ENCODE peak calls at places on chromosomes 1 and 21, in eight cellular contexts. I, U, K, W, J, A, Q and S are unnamed samples.

GRCh38 chr1:45373573-45373972 is 33.3 kb upstream of the MUTYH start:
- DNase-seq in I (no peak), U (no peak), K (no peak), W (no peak), J (no peak), A (no peak), Q (no peak), S (no peak)

GRCh38 chr1:222457084-222457483 is 90.8 kb downstream of the HHIPL2 start:
- DNase-seq in I (no peak), U (no peak), K (no peak), W (no peak), J (no peak), A (no peak), Q (no peak), S (no peak)

GRCh38 chr1:87370519-87370918 is 41.8 kb downstream of the LMO4 start:
- DNase-seq in I (no peak), U (no peak), K (no peak), W (no peak), J (no peak), A (no peak), Q (no peak), S (no peak)

GRCh38 chr1:204438628-204439027 is 27.0 kb upstream of the PPP1R15B start:
- DNase-seq in I (no peak), U (peak), K (peak), W (no peak), J (no peak), A (no peak), Q (no peak), S (no peak)

GRCh38 chr1:95583811-95584210 is 349.8 kb downstream of the RWDD3 start:
- DNase-seq in I (peak), U (no peak), K (no peak), W (no peak), J (no peak), A (no peak), Q (no peak), S (no peak)

GRCh38 chr1:22048351-22049192 is 3.9 kb upstream of the CDC42 start:
- DNase-seq in I (no peak), U (no peak), K (peak), W (no peak), J (no peak), A (no peak), Q (peak), S (no peak)

GRCh38 chr1:39694026-39694425 is 2.8 kb upstream of the HPCAL4 start:
- DNase-seq in I (no peak), U (no peak), K (peak), W (no peak), J (no peak), A (no peak), Q (no peak), S (no peak)

GRCh38 chr1:27637052-27637451 is 2.1 kb upstream of the FGR start:
- DNase-seq in I (no peak), U (peak), K (no peak), W (no peak), J (no peak), A (no peak), Q (peak), S (no peak)

GRCh38 chr21:38897532-38898421 is 92.0 kb downstream of the ETS2 start:
- DNase-seq in I (peak), U (no peak), K (no peak), W (no peak), J (no peak), A (no peak), Q (no peak), S (no peak)

GRCh38 chr1:17122449-17123194 is 3.4 kb upstream of the PADI2 start:
- DNase-seq in I (peak), U (peak), K (no peak), W (no peak), J (no peak), A (no peak), Q (no peak), S (peak)

GRCh38 chr1:156291226-156292061 is 4.0 kb downstream of the GLMP start:
- DNase-seq in I (no peak), U (no peak), K (peak), W (peak), J (no peak), A (no peak), Q (peak), S (peak)

GRCh38 chr1:228087771-228088251 is 5.3 kb downstream of the ARF1 start:
- DNase-seq in I (no peak), U (peak), K (no peak), W (no peak), J (no peak), A (no peak), Q (no peak), S (peak)

GRCh38 chr1:160956966-160957365 is 2.4 kb upstream of the ITLN2 start:
- DNase-seq in I (no peak), U (no peak), K (peak), W (no peak), J (no peak), A (no peak), Q (no peak), S (no peak)

GRCh38 chr1:181396171-181396670 is 87.1 kb upstream of the CACNA1E start:
- DNase-seq in I (no peak), U (no peak), K (no peak), W (no peak), J (peak), A (no peak), Q (peak), S (no peak)

GRCh38 chr1:54442185-54442584 is 36.0 kb upstream of the SSBP3 start:
- DNase-seq in I (no peak), U (no peak), K (no peak), W (no peak), J (no peak), A (no peak), Q (no peak), S (no peak)

GRCh38 chr1:187876775-187877174 is 1048.0 kb downstream of the PLA2G4A start:
- DNase-seq in I (peak), U (no peak), K (no peak), W (no peak), J (no peak), A (no peak), Q (no peak), S (no peak)

GRCh38 chr21:46158666-46159300 is 3.4 kb upstream of the FTCD start:
- DNase-seq in I (no peak), U (no peak), K (peak), W (no peak), J (no peak), A (no peak), Q (no peak), S (no peak)

GRCh38 chr1:16139473-16139962 is 16.4 kb downstream of the EPHA2 start:
- DNase-seq in I (no peak), U (peak), K (no peak), W (no peak), J (no peak), A (no peak), Q (no peak), S (no peak)

GRCh38 chr1:41341756-41342562 is 19.3 kb upstream of the FOXO6 start:
- DNase-seq in I (peak), U (peak), K (peak), W (no peak), J (no peak), A (no peak), Q (no peak), S (peak)

GRCh38 chr1:178192686-178193085 is 98.8 kb downstream of the RASAL2 start:
- DNase-seq in I (no peak), U (peak), K (peak), W (no peak), J (no peak), A (no peak), Q (no peak), S (peak)

GRCh38 chr21:45299026-45299863 is 11.6 kb upstream of the POFUT2 start:
- DNase-seq in I (no peak), U (no peak), K (peak), W (no peak), J (no peak), A (no peak), Q (no peak), S (no peak)

GRCh38 chr1:112298558-112298957 is 97.5 kb upstream of the CTTNBP2NL start:
- DNase-seq in I (peak), U (peak), K (peak), W (peak), J (peak), A (no peak), Q (peak), S (peak)

GRCh38 chr1:11886986-11887665 is 28.4 kb upstream of the NPPB start:
- DNase-seq in I (no peak), U (no peak), K (no peak), W (no peak), J (no peak), A (no peak), Q (no peak), S (no peak)

GRCh38 chr1:178258521-178258920 is 164.6 kb downstream of the RASAL2 start:
- DNase-seq in I (no peak), U (no peak), K (no peak), W (no peak), J (no peak), A (no peak), Q (no peak), S (no peak)

GRCh38 chr1:154808261-154808908 is 61.7 kb downstream of the KCNN3 start:
- DNase-seq in I (no peak), U (no peak), K (peak), W (no peak), J (no peak), A (no peak), Q (no peak), S (no peak)

GRCh38 chr1:201902198-201902597 is 13.5 kb downstream of the SHISA4 start:
- DNase-seq in I (no peak), U (no peak), K (no peak), W (no peak), J (no peak), A (no peak), Q (no peak), S (no peak)

GRCh38 chr1:35807614-35808375 is at the start of gene AGO4:
- DNase-seq in I (peak), U (peak), K (peak), W (peak), J (no peak), A (peak), Q (peak), S (no peak)

GRCh38 chr1:150168960-150169565 is 19.3 kb downstream of the PLEKHO1 start:
- DNase-seq in I (peak), U (peak), K (peak), W (no peak), J (peak), A (no peak), Q (peak), S (no peak)

GRCh38 chr21:46188226-46189212 is 4.3 kb upstream of the SPATC1L start:
- DNase-seq in I (peak), U (peak), K (peak), W (no peak), J (no peak), A (no peak), Q (no peak), S (peak)

GRCh38 chr1:36231191-36231590 is 6.9 kb downstream of the THRAP3 start:
- DNase-seq in I (no peak), U (no peak), K (no peak), W (no peak), J (no peak), A (no peak), Q (no peak), S (no peak)

GRCh38 chr1:24635195-24635843 is 7.8 kb upstream of the SRRM1 start:
- DNase-seq in I (peak), U (peak), K (no peak), W (peak), J (no peak), A (no peak), Q (no peak), S (peak)

GRCh38 chr1:118291686-118292085 is 106.7 kb upstream of the SPAG17 start:
- DNase-seq in I (no peak), U (no peak), K (no peak), W (no peak), J (no peak), A (no peak), Q (no peak), S (no peak)

GRCh38 chr1:156140879-156141707 is 12.3 kb upstream of the SEMA4A start:
- DNase-seq in I (peak), U (peak), K (no peak), W (no peak), J (no peak), A (no peak), Q (peak), S (no peak)

GRCh38 chr1:172400073-172400737 is 20.3 kb upstream of the C1orf105 start:
- DNase-seq in I (no peak), U (no peak), K (no peak), W (no peak), J (no peak), A (no peak), Q (no peak), S (no peak)